ENCODE peak calls at places on chromosomes 11 and 22, in seven cellular contexts. Y is GM12878, M is HCT116, L is K562, R is H1, E is SK-N-SH, X is HepG2. I is an unnamed sample. For H3K4me1, the result is how much of the 10 kb centered on the place peaks cover.

GRCh38 chr11:1877211-1878133 is 14.2 kb downstream of the PRR33 start:
- DNase-seq in E (peak), R (no peak), M (no peak), X (peak), Y (no peak), L (no peak), I (no peak)

GRCh38 chr22:35685731-35686130 is 31.9 kb upstream of the APOL5 start:
- DNase-seq in R (no peak), M (no peak), X (no peak), L (no peak), Y (no peak), E (no peak), I (no peak)

GRCh38 chr11:128621491-128622136 is 34.3 kb upstream of the ETS1 start:
- DNase-seq in E (no peak), M (no peak), X (no peak), R (no peak), L (no peak), Y (no peak), I (no peak)

GRCh38 chr11:65051389-65051858 is 6.9 kb downstream of the NAALADL1 start:
- DNase-seq in E (no peak), M (no peak), X (no peak), L (no peak), Y (no peak), R (no peak), I (no peak)

GRCh38 chr22:26713823-26714449 is 56.5 kb downstream of the MIAT start:
- DNase-seq in R (no peak), L (no peak), M (no peak), E (no peak), Y (no peak), X (peak), I (no peak)

GRCh38 chr11:19886498-19886897 is 173.9 kb downstream of the NAV2 start:
- DNase-seq in X (no peak), M (no peak), Y (no peak), E (peak), L (no peak), R (no peak), I (no peak)

GRCh38 chr11:134644489-134645456 is 232.7 kb upstream of the B3GAT1 start:
- DNase-seq in E (no peak), Y (no peak), M (no peak), R (peak), L (no peak), X (no peak), I (no peak)

GRCh38 chr22:45205624-45205925 is 35.1 kb downstream of the KIAA0930 start:
- DNase-seq in X (no peak), Y (no peak), L (no peak), E (no peak), M (no peak), R (no peak), I (no peak)

GRCh38 chr11:58963551-58964075 is 24.3 kb downstream of the GLYATL1 start:
- DNase-seq in R (peak), L (peak), M (no peak), E (peak), X (no peak), Y (no peak), I (peak)

GRCh38 chr11:296976-297665 is 2.2 kb downstream of the IFITM5 start:
- DNase-seq in Y (no peak), E (no peak), L (no peak), R (no peak), M (no peak), X (no peak), I (no peak)

GRCh38 chr11:132131051-132131450 is 760.6 kb downstream of the NTM start:
- DNase-seq in E (no peak), Y (no peak), R (no peak), M (no peak), X (no peak), L (no peak), I (no peak)

GRCh38 chr22:25903294-25903693 is 161.3 kb downstream of the MYO18B start:
- DNase-seq in R (peak), Y (no peak), X (no peak), L (peak), E (peak), M (peak), I (no peak)

GRCh38 chr11:118042126-118042525 is 34.8 kb upstream of the TMPRSS4 start:
- DNase-seq in E (no peak), Y (no peak), R (no peak), M (no peak), X (no peak), L (no peak), I (no peak)

GRCh38 chr11:112459001-112459400 is 198.3 kb upstream of the PLET1 start:
- DNase-seq in L (no peak), M (no peak), Y (no peak), E (no peak), X (no peak), R (no peak), I (no peak)

GRCh38 chr22:37483050-37483449 is 3.1 kb downstream of the MFNG start:
- DNase-seq in X (no peak), L (no peak), Y (no peak), M (no peak), R (no peak), E (no peak), I (no peak)

GRCh38 chr11:695606-696381 is at the start of gene TMEM80:
- DNase-seq in L (peak), M (peak), R (peak), E (peak), X (peak), Y (peak), I (peak)

DNA sequence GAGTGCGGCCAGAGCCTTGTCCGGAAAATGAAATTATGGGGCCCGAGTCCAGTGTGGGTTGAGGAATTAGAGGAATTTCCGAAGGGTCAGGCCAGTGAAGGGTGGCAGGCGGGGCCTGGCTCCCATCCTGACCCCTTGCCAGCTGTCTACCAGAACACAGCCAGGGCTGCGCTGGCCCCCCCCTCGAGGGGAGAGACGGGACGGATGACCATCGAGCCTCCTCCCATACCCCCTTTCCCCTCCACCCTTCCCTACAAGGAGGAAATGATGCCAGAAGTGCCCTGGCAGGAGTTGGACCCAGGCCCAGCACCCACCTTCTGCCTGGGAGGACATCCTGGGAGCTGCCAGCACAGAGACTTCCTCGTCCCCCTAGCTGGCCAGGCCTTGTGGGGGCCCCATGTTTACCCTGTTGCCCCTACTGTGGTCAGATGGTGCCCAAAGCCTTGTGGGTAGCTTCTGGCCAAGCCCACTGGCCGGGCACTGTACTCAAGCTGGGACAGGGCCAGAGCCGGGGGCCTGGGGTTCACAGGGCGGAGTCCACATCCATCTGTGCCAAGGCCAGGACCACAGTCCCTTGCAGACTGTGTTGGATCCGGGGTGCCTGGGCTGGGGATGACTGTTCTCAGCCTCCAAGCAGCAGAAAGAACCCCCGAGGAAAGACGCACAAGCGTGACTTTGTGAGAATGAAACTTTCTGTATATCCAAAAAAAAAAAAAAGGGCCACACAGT is 20.8 kb downstream of the ARVCF start:
- DNase-seq in Y (no peak), L (no peak), E (no peak), R (no peak), X (no peak), M (no peak), I (no peak)
- H3K4me1 ChIP-seq in Y (under half), L (half or more), E (under half), R (under half), X (under half), M (under half), I (under half)

GRCh38 chr22:20859615-20860014 is 808 bp downstream of the SNAP29 start:
- DNase-seq in Y (no peak), M (no peak), X (no peak), E (no peak), L (peak), R (no peak), I (no peak)
- TF ChIP-seq YY1 in Y (no peak), M (no peak), X (no peak), E (no peak), L (no peak), R (no peak), I (no peak)

DNA sequence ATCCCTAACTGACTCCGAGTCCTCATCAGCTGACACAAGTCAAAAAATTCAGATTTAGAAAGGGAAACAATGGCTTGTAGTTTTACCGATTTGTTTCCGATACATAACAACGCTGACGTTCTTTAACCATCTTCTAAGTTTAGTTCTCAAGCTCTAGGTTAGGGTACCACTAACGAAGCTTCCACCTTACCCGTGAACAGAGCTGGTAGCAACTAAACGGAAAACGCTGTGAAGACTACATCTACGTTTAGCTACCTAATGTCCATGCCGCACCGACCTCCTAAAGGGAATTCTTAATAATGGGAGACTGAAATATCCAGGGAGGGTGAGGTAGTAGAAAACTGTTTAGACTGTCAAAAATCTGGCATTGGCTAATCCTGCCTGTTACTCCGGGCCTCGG is 1.0 kb downstream of the NUP98 start:
- DNase-seq in X (no peak), Y (no peak), E (no peak), R (no peak), M (no peak), L (no peak), I (no peak)
- H3K4me3 ChIP-seq in X (peak), Y (peak), E (peak), R (peak), M (peak), L (peak), I (peak)

GRCh38 chr22:23580586-23581251 is 629 bp upstream of the IGLL1 start:
- DNase-seq in E (no peak), Y (no peak), R (no peak), M (no peak), L (peak), X (no peak), I (no peak)
- H3K4me1 ChIP-seq in E (under half), Y (under half), R (under half), M (under half), L (under half), X (under half), I (under half)

DNA sequence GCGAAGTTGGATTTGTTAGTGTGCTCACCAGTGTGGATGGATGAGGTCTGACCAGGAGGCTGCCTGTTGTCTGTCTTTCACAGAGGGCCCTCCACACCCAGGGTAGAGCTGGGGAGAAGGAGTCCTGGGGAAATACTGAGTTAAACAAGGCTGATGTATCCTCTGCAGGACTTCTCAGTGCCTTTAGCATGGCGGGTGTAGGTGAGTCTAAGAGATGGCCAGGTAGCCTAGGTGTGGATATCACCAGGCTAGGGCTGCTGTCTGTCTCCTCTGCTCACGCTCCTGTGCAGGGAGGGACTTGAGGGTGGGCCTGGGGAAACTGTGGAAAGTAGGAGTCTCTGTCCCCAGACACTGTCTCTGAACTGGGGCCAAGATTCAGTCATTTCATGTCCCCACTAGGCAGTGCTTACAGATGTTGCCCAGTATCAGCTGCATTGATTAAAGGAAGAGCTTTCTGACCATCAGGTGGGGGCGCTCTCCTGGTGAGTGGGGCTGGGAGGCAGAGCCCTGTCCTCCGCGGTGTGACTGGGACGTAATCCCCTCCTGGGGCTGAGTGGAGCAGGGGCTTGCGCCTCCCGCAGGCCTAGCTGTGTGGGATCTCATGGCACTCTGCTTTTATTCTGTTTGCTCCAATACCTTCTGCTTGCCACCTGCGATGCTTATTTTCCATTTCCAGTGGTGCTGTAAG is 35.5 kb upstream of the CCDC188 start:
- DNase-seq in R (peak), E (peak), X (peak), Y (no peak), M (no peak), L (peak), I (peak)
- TF ChIP-seq YY1 in R (no peak), E (no peak), X (no peak), Y (no peak), M (no peak), L (peak), I (no peak)

DNA sequence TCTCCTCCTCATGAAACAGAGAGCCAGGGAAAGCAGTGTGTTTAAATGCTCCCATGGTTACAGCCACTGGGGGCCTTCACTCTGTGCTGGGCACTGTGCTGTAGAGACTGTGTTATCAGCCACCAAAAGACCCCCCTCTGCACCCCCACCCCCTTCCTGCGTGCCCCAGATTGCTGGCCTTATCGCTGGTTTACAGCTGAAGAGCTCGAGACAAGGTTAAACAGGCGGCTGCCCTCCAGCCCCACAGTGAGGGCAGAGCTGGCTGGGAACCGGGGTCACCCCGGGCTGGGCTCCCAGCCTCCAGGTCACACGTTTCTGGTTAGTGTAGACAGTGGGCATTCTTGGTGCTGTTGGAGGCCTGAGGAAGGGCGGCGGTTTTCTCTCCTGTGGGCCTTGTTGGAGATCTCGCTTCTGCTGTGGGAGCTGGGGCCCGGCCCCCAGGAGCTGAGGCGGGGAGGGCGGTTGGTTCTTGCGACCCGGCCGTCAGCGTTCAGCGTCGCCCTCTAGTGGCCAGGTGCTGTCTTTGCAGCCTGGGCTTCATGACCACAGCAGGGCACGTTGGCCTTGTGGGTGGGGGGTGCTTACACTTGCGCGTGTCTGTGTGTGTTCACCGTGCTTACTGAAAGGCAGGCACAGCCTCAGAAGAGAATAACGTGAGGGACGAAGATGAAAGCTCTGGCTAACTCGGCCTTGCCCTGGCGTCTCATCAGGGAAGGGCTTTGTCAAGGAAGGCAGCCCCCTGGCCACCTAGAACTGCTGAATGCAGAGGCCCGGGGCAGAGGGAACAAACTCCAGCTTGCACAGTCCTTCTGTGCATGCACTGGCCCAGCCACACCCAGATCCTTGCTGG is 40.8 kb downstream of the TBC1D22A start:
- DNase-seq in E (peak), R (peak), M (peak), X (peak), Y (no peak), L (peak), I (no peak)
- H3K4me3 ChIP-seq in E (no peak), R (no peak), M (no peak), X (no peak), Y (no peak), L (no peak), I (no peak)

GRCh38 chr11:68472778-68473177 is 12.2 kb downstream of the PPP6R3 start:
- DNase-seq in R (no peak), Y (no peak), E (no peak), L (no peak), X (no peak), M (no peak), I (no peak)
- H3K4me1 ChIP-seq in R (under half), Y (under half), E (under half), L (under half), X (under half), M (under half), I (under half)

GRCh38 chr11:122116591-122116990 is 576 bp upstream of the BLID start:
- DNase-seq in E (no peak), M (no peak), L (no peak), X (no peak), Y (no peak), R (no peak), I (no peak)

GRCh38 chr11:122123258-122123929 is 7.4 kb upstream of the BLID start:
- DNase-seq in E (no peak), L (no peak), Y (no peak), X (no peak), R (no peak), M (no peak), I (no peak)

GRCh38 chr11:122115520-122116343 is at the start of gene BLID:
- DNase-seq in Y (no peak), M (no peak), E (no peak), R (peak), L (peak), X (peak), I (peak)

GRCh38 chr11:122122179-122122578 is 6.2 kb upstream of the BLID start:
- DNase-seq in Y (no peak), E (no peak), X (no peak), M (no peak), L (no peak), R (no peak), I (no peak)

GRCh38 chr11:122120096-122120495 is 4.1 kb upstream of the BLID start:
- DNase-seq in X (no peak), Y (no peak), L (no peak), M (no peak), E (no peak), R (no peak), I (no peak)
- TF ChIP-seq YY1 in X (no peak), Y (no peak), L (no peak), M (no peak), E (no peak), R (no peak), I (no peak)

I was measured in NT2/D1.